ENCODE peak calls at places on chromosomes 4 and X, in eight cellular contexts. M is activated T-helper 1 cell treated with anti-CD3 and anti-CD28 coated beads, Interleukin-2, amount 50 U/mL, for 16 hours; K is AG09309; G is KBM-7; T is NCI-H1092 treated with DMSO at 0.1 percent for 48 hours; X is NCI-H345; Y is skeletal muscle cell; R is amniotic stem cell. S is an unnamed sample.
A peak's percentile ranks its signal among the peaks of the same experiment; 100 is the strongest.

GRCh38 chrX:39875834-39876625 is 221.7 kb downstream of the BCOR start:
- DNase-seq in T (peak; percentile 31), G (no peak), Y (no peak), X (no peak), K (no peak), M (no peak), R (no peak), S (no peak)

GRCh38 chrX:7110821-7111276 is 36.7 kb upstream of the STS start:
- DNase-seq in R (no peak), X (no peak), Y (no peak), T (no peak), K (no peak), G (peak; percentile 65), M (no peak), S (peak; percentile 81)

GRCh38 chrX:101191217-101191750 is 28.3 kb upstream of the DRP2 start:
- DNase-seq in G (no peak), K (no peak), M (no peak), R (no peak), T (no peak), Y (no peak), X (no peak), S (no peak)

GRCh38 chr4:121256887-121257426 is 92.8 kb upstream of the TNIP3 start:
- DNase-seq in T (no peak), K (no peak), G (no peak), M (no peak), R (no peak), X (no peak), Y (peak; percentile 48), S (no peak)

GRCh38 chr4:84218002-84218401 is 281.1 kb downstream of the NKX6-1 start:
- DNase-seq in T (no peak), R (no peak), G (no peak), X (no peak), M (no peak), Y (no peak), K (no peak), S (no peak)

GRCh38 chrX:87049567-87049966 is 468.0 kb upstream of the KLHL4 start:
- DNase-seq in R (no peak), M (no peak), Y (no peak), X (no peak), G (no peak), K (no peak), T (no peak), S (no peak)

GRCh38 chrX:14923761-14924160 is 50.5 kb downstream of the MOSPD2 start:
- DNase-seq in Y (no peak), R (no peak), M (no peak), T (no peak), G (no peak), X (no peak), K (no peak), S (no peak)

GRCh38 chrX:107701493-107702121 is 73.3 kb downstream of the PRPS1 start:
- DNase-seq in T (no peak), K (no peak), Y (no peak), R (no peak), G (peak; percentile 81), M (no peak), X (no peak), S (peak; percentile 62)

GRCh38 chr4:5165419-5166369 is 114.4 kb downstream of the STK32B start:
- DNase-seq in T (no peak), Y (no peak), R (peak; percentile 22), X (no peak), K (no peak), M (no peak), G (peak; percentile 69), S (no peak)

GRCh38 chr4:165905405-165906027 is 32.5 kb downstream of the TLL1 start:
- DNase-seq in X (no peak), Y (no peak), T (no peak), G (no peak), R (no peak), M (no peak), K (no peak), S (no peak)

GRCh38 chrX:100648601-100649417 is 4.8 kb downstream of the SRPX2 start:
- DNase-seq in X (peak; percentile 2), Y (peak; percentile 65), M (no peak), K (no peak), T (no peak), G (no peak), R (no peak), S (no peak)

GRCh38 chrX:41667631-41668030 is 21.1 kb upstream of the GPR34 start:
- DNase-seq in T (no peak), X (no peak), G (no peak), Y (no peak), R (no peak), K (no peak), M (no peak), S (no peak)

GRCh38 chr4:89539797-89540711 is 232.5 kb upstream of the GPRIN3 start:
- DNase-seq in T (no peak), R (no peak), M (no peak), X (no peak), K (no peak), G (no peak), Y (no peak), S (peak; percentile 46)

GRCh38 chr4:143773998-143774898 is 73.8 kb upstream of the FREM3 start:
- DNase-seq in T (peak; percentile 10), K (no peak), R (peak; percentile 27), Y (peak; percentile 4), X (peak; percentile 13), G (peak; percentile 74), M (no peak), S (peak; percentile 27)

GRCh38 chr4:1720163-1720983 is 750 bp downstream of the TMEM129 start:
- DNase-seq in M (no peak), K (no peak), R (no peak), X (no peak), Y (no peak), T (no peak), G (peak; percentile 46), S (peak; percentile 40)

GRCh38 chr4:123890889-123891288 is 494.3 kb downstream of the SPRY1 start:
- DNase-seq in M (no peak), G (no peak), X (no peak), T (no peak), K (no peak), Y (no peak), R (no peak), S (no peak)

GRCh38 chrX:42746606-42747005 is 31.4 kb downstream of the PPP1R2C start:
- DNase-seq in G (peak; percentile 68), T (no peak), Y (no peak), X (no peak), M (no peak), K (peak; percentile 47), R (peak; percentile 1), S (peak; percentile 45)

GRCh38 chrX:155070663-155070974 is 317 bp downstream of the CMC4 start:
- DNase-seq in G (no peak), X (no peak), R (no peak), Y (no peak), M (no peak), T (no peak), K (no peak), S (no peak)

GRCh38 chr4:9762823-9763475 is 18.5 kb upstream of the DRD5 start:
- DNase-seq in M (no peak), K (peak; percentile 25), R (no peak), G (peak; percentile 69), T (peak; percentile 78), Y (peak; percentile 13), X (peak; percentile 62), S (peak; percentile 76)

GRCh38 chr4:145716200-145716599 is 36.3 kb downstream of the C4orf51 start:
- DNase-seq in G (no peak), Y (no peak), X (no peak), M (no peak), K (no peak), T (no peak), R (no peak), S (no peak)

GRCh38 chr4:151098191-151098590 is 1.2 kb upstream of the RPS3A start:
- DNase-seq in Y (no peak), M (no peak), R (no peak), K (no peak), T (no peak), G (peak; percentile 66), X (no peak), S (peak; percentile 31)

GRCh38 chr4:93687304-93687703 is 141.2 kb upstream of the ATOH1 start:
- DNase-seq in Y (no peak), G (no peak), R (no peak), X (no peak), K (no peak), M (no peak), T (no peak), S (no peak)

GRCh38 chr4:138982754-138983153 is 32.8 kb upstream of the NOCT start:
- DNase-seq in T (no peak), Y (no peak), R (no peak), G (no peak), M (no peak), X (no peak), K (no peak), S (no peak)

GRCh38 chrX:33307954-33308353 is 96.6 kb upstream of the DMD start:
- DNase-seq in X (no peak), R (no peak), Y (peak; percentile 18), G (no peak), M (no peak), T (no peak), K (no peak), S (no peak)

GRCh38 chrX:47158131-47158530 is 13.1 kb downstream of the RBM10 start:
- DNase-seq in M (no peak), R (no peak), T (no peak), Y (no peak), G (no peak), X (no peak), K (no peak), S (no peak)

GRCh38 chr4:76883147-76883546 is 14.8 kb downstream of the SOWAHB start:
- DNase-seq in Y (peak; percentile 15), X (no peak), R (no peak), G (no peak), T (no peak), K (no peak), M (no peak), S (no peak)

GRCh38 chr4:168755643-168756482 is 254.2 kb downstream of the CBR4 start:
- DNase-seq in Y (no peak), X (no peak), K (no peak), M (no peak), R (no peak), T (no peak), G (no peak), S (no peak)

GRCh38 chr4:30903493-30903892 is 183.3 kb downstream of the PCDH7 start:
- DNase-seq in X (no peak), Y (peak; percentile 16), G (no peak), M (no peak), K (no peak), T (no peak), R (no peak), S (no peak)

GRCh38 chr4:7330031-7330596 is 104.6 kb downstream of the PSAPL1 start:
- DNase-seq in M (no peak), X (no peak), K (no peak), T (no peak), R (no peak), Y (no peak), G (no peak), S (no peak)

GRCh38 chrX:101260435-101260834 is 30.7 kb downstream of the TAF7L start:
- DNase-seq in K (no peak), G (peak; percentile 15), X (no peak), T (no peak), M (no peak), Y (no peak), R (no peak), S (no peak)

GRCh38 chr4:14348506-14348905 is 653.8 kb upstream of the CPEB2 start:
- DNase-seq in M (no peak), X (no peak), K (no peak), T (no peak), Y (peak; percentile 46), G (no peak), R (no peak), S (no peak)

GRCh38 chrX:134909258-134909657 is 81.5 kb upstream of the SMIM10 start:
- DNase-seq in K (no peak), Y (no peak), T (no peak), M (no peak), X (no peak), G (no peak), R (no peak), S (no peak)

GRCh38 chrX:54807524-54808108 is at the start of gene MAGED2:
- DNase-seq in T (peak; percentile 36), M (peak; percentile 13), R (no peak), X (peak; percentile 42), G (peak; percentile 37), K (no peak), Y (no peak), S (no peak)

S was measured in MV-4-11.